ENCODE peak calls at places on chromosomes 3 and 15, in four cellular contexts. One of them, this sample, is unnamed. For H3K9me3, the result is how much of the 10 kb centered on the place peaks cover.

GRCh38 chr3:8650583-8651416 is 6.2 kb upstream of the SSUH2 start:
- DNase-seq in hepatocyte: no peak
- DNase-seq in lung: no peak
- DNase-seq in CD8-positive, alpha-beta T cell: no peak
- DNase-seq in this sample: no peak

GRCh38 chr3:46999516-47000197 is 20.2 kb downstream of the NBEAL2 start:
- DNase-seq in hepatocyte: no peak
- DNase-seq in lung: no peak
- DNase-seq in CD8-positive, alpha-beta T cell: no peak
- DNase-seq in this sample: no peak

GRCh38 chr3:141876891-141877561 is 583 bp downstream of the ATP1B3 start:
- DNase-seq in hepatocyte: peak
- DNase-seq in lung: peak
- DNase-seq in CD8-positive, alpha-beta T cell: peak
- DNase-seq in this sample: peak

GRCh38 chr15:66701422-66702034 is 508 bp upstream of the SMAD6 start:
- DNase-seq in hepatocyte: no peak
- DNase-seq in lung: no peak
- DNase-seq in CD8-positive, alpha-beta T cell: peak
- DNase-seq in this sample: peak

GRCh38 chr3:73510298-73510697 is 114.4 kb downstream of the PDZRN3 start:
- DNase-seq in hepatocyte: no peak
- DNase-seq in lung: no peak
- DNase-seq in CD8-positive, alpha-beta T cell: no peak
- DNase-seq in this sample: no peak

GRCh38 chr3:19972056-19972455 is 25.2 kb downstream of the RAB5A start:
- DNase-seq in hepatocyte: no peak
- DNase-seq in lung: no peak
- DNase-seq in CD8-positive, alpha-beta T cell: no peak
- DNase-seq in this sample: no peak

GRCh38 chr3:143120716-143121239 is 1.2 kb downstream of the CHST2 start:
- DNase-seq in hepatocyte: peak
- DNase-seq in lung: no peak
- DNase-seq in CD8-positive, alpha-beta T cell: peak
- DNase-seq in this sample: no peak

GRCh38 chr3:156787926-156788663 is 38.1 kb upstream of the LEKR1 start:
- DNase-seq in hepatocyte: peak
- DNase-seq in lung: no peak
- DNase-seq in CD8-positive, alpha-beta T cell: no peak
- DNase-seq in this sample: no peak

GRCh38 chr3:112378989-112379692 is 46.2 kb downstream of the CD200 start:
- DNase-seq in hepatocyte: peak
- DNase-seq in lung: peak
- DNase-seq in CD8-positive, alpha-beta T cell: no peak
- DNase-seq in this sample: no peak

GRCh38 chr3:167051421-167051820 is 328.7 kb downstream of the ZBBX start:
- DNase-seq in hepatocyte: no peak
- DNase-seq in lung: no peak
- DNase-seq in CD8-positive, alpha-beta T cell: no peak
- DNase-seq in this sample: no peak

GRCh38 chr3:127598841-127599570 is 795 bp downstream of the MCM2 start:
- DNase-seq in hepatocyte: no peak
- DNase-seq in lung: no peak
- DNase-seq in CD8-positive, alpha-beta T cell: no peak
- DNase-seq in this sample: no peak

GRCh38 chr3:30496496-30496966 is 109.9 kb upstream of the TGFBR2 start:
- DNase-seq in hepatocyte: peak
- DNase-seq in lung: no peak
- DNase-seq in CD8-positive, alpha-beta T cell: no peak
- DNase-seq in this sample: no peak

GRCh38 chr3:2741520-2741919 is 368.7 kb downstream of the IL5RA start:
- DNase-seq in hepatocyte: no peak
- DNase-seq in lung: no peak
- DNase-seq in CD8-positive, alpha-beta T cell: no peak
- DNase-seq in this sample: no peak

GRCh38 chr3:126014252-126014651 is 45.3 kb downstream of the ROPN1B start:
- DNase-seq in hepatocyte: no peak
- DNase-seq in lung: peak
- DNase-seq in CD8-positive, alpha-beta T cell: no peak
- DNase-seq in this sample: no peak

GRCh38 chr3:21755896-21756295 is 4.9 kb upstream of the ZNF385D start:
- DNase-seq in hepatocyte: no peak
- DNase-seq in lung: no peak
- DNase-seq in CD8-positive, alpha-beta T cell: no peak
- DNase-seq in this sample: no peak

GRCh38 chr3:5047764-5048163 is 68.5 kb downstream of the BHLHE40 start:
- DNase-seq in hepatocyte: no peak
- DNase-seq in lung: no peak
- DNase-seq in CD8-positive, alpha-beta T cell: no peak
- DNase-seq in this sample: no peak
- H3K4me3 ChIP-seq in hepatocyte: no peak
- H3K4me3 ChIP-seq in lung: no peak
- H3K4me3 ChIP-seq in CD8-positive, alpha-beta T cell: no peak
- H3K4me3 ChIP-seq in this sample: no peak

DNA sequence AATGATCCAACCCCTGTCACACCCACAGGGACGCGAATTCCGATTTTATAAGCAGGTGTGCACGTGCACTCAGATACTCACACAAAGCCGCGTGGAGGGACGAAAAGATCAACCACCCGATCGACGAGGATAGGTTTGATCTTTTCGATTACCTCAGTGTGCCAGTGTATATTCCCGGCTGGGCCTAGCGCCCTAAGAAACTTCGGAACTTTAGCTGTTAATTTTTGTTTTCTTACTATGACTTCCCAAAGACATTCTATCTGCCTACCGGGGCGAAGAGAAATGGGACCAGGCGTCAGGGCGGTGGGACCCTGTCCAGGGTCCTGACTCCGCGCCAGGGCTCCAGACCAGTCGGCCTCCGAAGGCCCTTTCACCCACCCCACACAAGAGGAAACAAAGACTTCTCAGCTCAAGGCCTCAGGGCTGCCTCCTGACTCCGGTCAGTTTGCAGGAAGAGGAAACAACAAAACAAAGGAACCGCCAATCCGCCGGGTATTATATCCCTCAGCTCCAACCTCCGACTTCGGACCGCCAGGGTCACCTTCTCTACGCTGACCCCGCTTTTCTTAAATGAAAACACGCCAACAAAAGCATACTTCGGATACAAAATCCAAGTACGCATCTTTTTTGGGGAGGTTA is 6.8 kb downstream of the ONECUT1 start:
- DNase-seq in hepatocyte: peak
- DNase-seq in lung: no peak
- DNase-seq in CD8-positive, alpha-beta T cell: no peak
- DNase-seq in this sample: peak
- H3K9me3 ChIP-seq in hepatocyte: under half
- H3K9me3 ChIP-seq in lung: under half
- H3K9me3 ChIP-seq in CD8-positive, alpha-beta T cell: under half
- H3K9me3 ChIP-seq in this sample: under half

GRCh38 chr15:65420975-65421359 is 1.8 kb downstream of the IGDCC4 start:
- DNase-seq in hepatocyte: no peak
- DNase-seq in lung: no peak
- DNase-seq in CD8-positive, alpha-beta T cell: no peak
- DNase-seq in this sample: peak

GRCh38 chr15:65423977-65424679 is 1.4 kb upstream of the IGDCC4 start:
- DNase-seq in hepatocyte: no peak
- DNase-seq in lung: no peak
- DNase-seq in CD8-positive, alpha-beta T cell: no peak
- DNase-seq in this sample: no peak

GRCh38 chr15:65424683-65425082 is 1.9 kb upstream of the IGDCC4 start:
- DNase-seq in hepatocyte: no peak
- DNase-seq in lung: no peak
- DNase-seq in CD8-positive, alpha-beta T cell: no peak
- DNase-seq in this sample: no peak

GRCh38 chr15:65421360-65422215 is 1.2 kb downstream of the IGDCC4 start:
- DNase-seq in hepatocyte: peak
- DNase-seq in lung: no peak
- DNase-seq in CD8-positive, alpha-beta T cell: no peak
- DNase-seq in this sample: peak

DNA sequence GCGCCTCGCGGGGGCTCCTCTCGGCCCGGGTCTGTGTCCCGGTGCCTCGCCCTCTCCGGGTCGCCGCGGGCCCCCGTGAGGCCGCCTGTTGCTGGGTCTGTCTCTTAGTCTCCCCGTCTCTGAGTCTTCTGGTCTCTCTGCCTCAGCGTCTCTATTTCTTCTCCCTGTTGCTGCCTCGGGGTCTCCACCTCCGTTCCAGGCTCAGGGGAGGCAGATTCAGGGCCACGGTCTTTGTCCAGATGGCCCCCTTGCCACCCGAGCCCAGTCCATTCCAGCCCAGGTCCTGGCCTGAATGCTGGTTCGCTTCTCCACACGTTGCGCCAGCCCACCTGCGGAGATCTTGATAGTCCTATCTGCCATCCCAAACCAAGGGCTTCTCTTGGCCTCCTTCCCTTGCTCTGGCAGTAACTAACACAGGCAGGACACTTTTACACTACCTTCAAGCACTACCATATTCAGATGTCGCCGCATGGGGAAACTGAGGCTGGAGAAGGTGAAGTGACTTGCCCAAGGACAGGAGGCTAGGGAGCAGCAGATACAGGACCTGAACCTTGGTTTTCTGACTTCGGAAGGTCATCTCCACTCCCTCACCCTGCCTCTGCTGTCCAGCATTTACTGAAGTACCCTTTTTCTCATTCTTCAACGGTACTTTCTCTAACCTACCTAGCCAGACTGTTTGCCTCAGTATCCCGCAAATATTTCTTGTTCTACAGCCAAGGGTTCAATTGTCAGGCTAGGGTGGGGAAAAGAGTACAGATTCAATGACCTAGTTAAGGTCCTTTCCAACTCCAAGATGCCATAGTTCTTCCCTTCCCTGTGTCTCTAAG is 616 bp upstream of the IGDCC4 start:
- DNase-seq in hepatocyte: no peak
- DNase-seq in lung: no peak
- DNase-seq in CD8-positive, alpha-beta T cell: no peak
- DNase-seq in this sample: no peak
- H3K4me3 ChIP-seq in hepatocyte: no peak
- H3K4me3 ChIP-seq in lung: no peak
- H3K4me3 ChIP-seq in CD8-positive, alpha-beta T cell: no peak
- H3K4me3 ChIP-seq in this sample: no peak

DNA sequence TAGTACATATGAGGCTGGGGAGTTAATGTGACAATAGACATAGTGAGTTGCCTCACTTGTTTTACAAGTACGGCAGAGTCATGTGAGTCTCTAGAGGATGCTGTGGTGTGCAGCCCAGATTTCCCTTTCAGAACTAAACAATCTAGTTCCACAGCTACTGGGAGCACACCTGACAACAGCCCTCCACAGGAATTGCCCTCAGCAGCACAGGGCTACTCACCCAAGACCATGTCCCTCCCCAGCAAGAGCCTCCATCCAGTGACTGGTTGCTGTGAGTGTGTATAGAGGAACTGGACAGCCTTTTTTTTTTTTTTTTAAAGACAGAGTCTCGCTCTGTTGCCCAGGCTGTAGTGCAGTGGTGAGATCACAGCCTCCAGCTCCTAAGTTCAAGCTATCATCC is 40.2 kb upstream of the UBE2E2 start:
- DNase-seq in hepatocyte: peak
- DNase-seq in lung: no peak
- DNase-seq in CD8-positive, alpha-beta T cell: no peak
- DNase-seq in this sample: no peak
- H3K9me3 ChIP-seq in hepatocyte: under half
- H3K9me3 ChIP-seq in lung: under half
- H3K9me3 ChIP-seq in CD8-positive, alpha-beta T cell: under half
- H3K9me3 ChIP-seq in this sample: under half

GRCh38 chr15:61318802-61319201 is 89.7 kb upstream of the RORA start:
- DNase-seq in hepatocyte: no peak
- DNase-seq in lung: no peak
- DNase-seq in CD8-positive, alpha-beta T cell: no peak
- DNase-seq in this sample: no peak
- H3K4me3 ChIP-seq in hepatocyte: no peak
- H3K4me3 ChIP-seq in lung: no peak
- H3K4me3 ChIP-seq in CD8-positive, alpha-beta T cell: no peak
- H3K4me3 ChIP-seq in this sample: no peak

GRCh38 chr3:12249519-12249918 is 39.4 kb upstream of the PPARG start:
- DNase-seq in hepatocyte: no peak
- DNase-seq in lung: no peak
- DNase-seq in CD8-positive, alpha-beta T cell: no peak
- DNase-seq in this sample: no peak
- H3K9me3 ChIP-seq in hepatocyte: under half
- H3K9me3 ChIP-seq in lung: under half
- H3K9me3 ChIP-seq in CD8-positive, alpha-beta T cell: under half
- H3K9me3 ChIP-seq in this sample: under half

DNA sequence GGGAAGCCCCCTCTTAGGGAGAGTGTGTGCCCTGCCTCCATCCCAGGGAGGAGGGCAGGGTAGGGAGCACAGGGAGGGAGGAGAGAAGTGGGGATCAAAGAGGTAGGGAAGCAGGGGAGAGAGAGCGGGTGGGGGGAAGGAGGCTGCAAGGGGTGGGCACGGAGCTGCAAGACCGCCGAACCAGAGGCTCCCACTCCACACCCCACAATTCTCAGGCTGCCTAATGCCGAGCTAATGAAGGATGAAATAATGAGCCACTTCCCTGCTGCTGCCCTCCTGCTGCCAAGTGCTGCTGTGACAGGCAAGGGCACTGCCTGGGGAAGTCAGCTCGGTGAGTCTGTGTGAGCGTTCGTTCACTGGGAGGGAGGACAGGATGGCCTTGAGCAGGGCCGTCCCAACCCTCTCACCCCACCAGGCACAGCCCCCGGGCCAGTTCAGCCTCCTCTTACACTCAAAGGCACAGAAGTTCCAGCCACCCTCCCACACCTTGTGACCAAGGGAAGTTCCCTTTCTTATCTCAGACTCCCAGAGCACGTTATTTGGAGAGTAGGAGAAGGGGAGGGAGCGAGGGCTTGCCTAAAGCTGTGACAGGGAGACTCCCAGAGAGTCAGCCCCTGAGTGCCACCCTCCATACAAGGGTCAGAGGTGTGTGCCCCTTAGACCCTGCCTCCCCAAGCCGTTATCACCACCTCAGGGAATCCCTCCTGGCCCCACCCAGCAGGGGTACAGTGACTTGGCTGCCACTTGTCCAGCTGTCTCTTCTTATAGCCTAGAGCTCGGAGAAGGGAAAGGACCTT is 12.4 kb downstream of the GLYCTK start:
- DNase-seq in hepatocyte: peak
- DNase-seq in lung: peak
- DNase-seq in CD8-positive, alpha-beta T cell: no peak
- DNase-seq in this sample: peak
- H3K4me3 ChIP-seq in hepatocyte: no peak
- H3K4me3 ChIP-seq in lung: no peak
- H3K4me3 ChIP-seq in CD8-positive, alpha-beta T cell: no peak
- H3K4me3 ChIP-seq in this sample: no peak

GRCh38 chr15:75143738-75144334 is 57.8 kb upstream of the C15orf39 start:
- DNase-seq in hepatocyte: no peak
- DNase-seq in lung: no peak
- DNase-seq in CD8-positive, alpha-beta T cell: no peak
- DNase-seq in this sample: no peak
- H3K9me3 ChIP-seq in hepatocyte: under half
- H3K9me3 ChIP-seq in lung: under half
- H3K9me3 ChIP-seq in CD8-positive, alpha-beta T cell: under half
- H3K9me3 ChIP-seq in this sample: under half

DNA sequence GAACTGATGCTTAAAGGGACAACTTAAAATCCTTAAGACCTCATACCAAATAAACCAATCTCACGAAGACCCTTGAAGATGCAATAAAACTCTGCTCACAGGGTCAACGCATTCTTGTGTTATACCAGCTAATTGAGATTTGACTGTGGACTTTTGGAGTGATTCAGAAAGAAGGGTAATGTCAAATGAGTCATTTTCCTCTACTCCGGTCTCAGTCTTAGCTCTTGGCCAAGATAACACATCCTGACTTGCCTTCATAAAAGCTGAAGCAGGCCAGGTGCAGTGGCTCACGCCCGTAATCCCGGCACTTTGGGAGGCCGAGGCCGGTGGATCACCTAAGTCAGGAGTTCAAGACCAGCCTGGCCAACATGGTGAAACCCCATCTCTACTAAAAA is 3.8 kb downstream of the PKM start:
- DNase-seq in hepatocyte: peak
- DNase-seq in lung: no peak
- DNase-seq in CD8-positive, alpha-beta T cell: no peak
- DNase-seq in this sample: no peak
- H3K4me3 ChIP-seq in hepatocyte: no peak
- H3K4me3 ChIP-seq in lung: no peak
- H3K4me3 ChIP-seq in CD8-positive, alpha-beta T cell: no peak
- H3K4me3 ChIP-seq in this sample: no peak